ENCODE peak calls at places on chromosomes 16 and 17, in nine cellular contexts. D is upper lobe of right lung, Y is fibroblast of lung, S is psoas muscle, X is fibroblast of mammary gland, A is uterus, R is GM12865, H is IMR-90, P is adrenal gland. G is an unnamed sample.
A peak's percentile ranks its signal among the peaks of the same experiment; 100 is the strongest.

GRCh38 chr17:57499648-57500049 is 243.3 kb downstream of the MSI2 start:
- DNase-seq in D (no peak), Y (peak; percentile 63), S (no peak), X (no peak), A (no peak), R (no peak), H (no peak), P (no peak), G (no peak)

GRCh38 chr16:80142276-80142675 is 398.5 kb upstream of the DYNLRB2 start:
- DNase-seq in D (no peak), Y (no peak), S (no peak), X (no peak), A (no peak), R (no peak), H (no peak), P (no peak), G (no peak)

GRCh38 chr17:41613277-41614082 is 913 bp upstream of the KRT16 start:
- DNase-seq in D (peak; percentile 29), Y (no peak), S (no peak), X (no peak), A (no peak), R (no peak), H (no peak), P (no peak), G (no peak)

GRCh38 chr17:73434154-73434553 is 122.4 kb upstream of the CDC42EP4 start:
- DNase-seq in D (no peak), Y (no peak), S (no peak), X (no peak), A (no peak), R (no peak), H (no peak), P (no peak), G (no peak)

GRCh38 chr16:4392382-4393242 is 21.0 kb downstream of the VASN start:
- DNase-seq in D (no peak), Y (peak; percentile 85), S (no peak), X (peak; percentile 91), A (peak; percentile 87), R (no peak), H (peak; percentile 86), P (no peak), G (no peak)

GRCh38 chr17:80192268-80192667 is 22.4 kb downstream of the CARD14 start:
- DNase-seq in D (no peak), Y (no peak), S (no peak), X (no peak), A (no peak), R (no peak), H (no peak), P (peak; percentile 59), G (no peak)

GRCh38 chr16:78693496-78693895 is 594.0 kb downstream of the WWOX start:
- DNase-seq in D (no peak), Y (no peak), S (no peak), X (no peak), A (no peak), R (no peak), H (no peak), P (no peak), G (no peak)

GRCh38 chr17:27296427-27296979 is 2.6 kb downstream of the WSB1 start:
- DNase-seq in D (no peak), Y (peak; percentile 75), S (no peak), X (peak; percentile 85), A (no peak), R (peak; percentile 32), H (peak; percentile 85), P (no peak), G (no peak)

GRCh38 chr16:80200079-80200478 is 340.7 kb upstream of the DYNLRB2 start:
- DNase-seq in D (no peak), Y (no peak), S (no peak), X (no peak), A (no peak), R (no peak), H (no peak), P (no peak), G (no peak)

GRCh38 chr17:28882154-28882895 is 15.2 kb downstream of the FLOT2 start:
- DNase-seq in D (no peak), Y (no peak), S (no peak), X (no peak), A (no peak), R (no peak), H (no peak), P (no peak), G (no peak)

GRCh38 chr17:40836020-40836419 is 13.6 kb upstream of the KRT10 start:
- DNase-seq in D (no peak), Y (no peak), S (no peak), X (no peak), A (no peak), R (no peak), H (no peak), P (no peak), G (no peak)

GRCh38 chr16:79767597-79768280 is 167.2 kb upstream of the MAF start:
- DNase-seq in D (no peak), Y (peak; percentile 27), S (no peak), X (peak; percentile 23), A (peak; percentile 29), R (peak; percentile 11), H (no peak), P (peak; percentile 48), G (no peak)

GRCh38 chr17:35578929-35579448 is 618 bp upstream of the PEX12 start:
- DNase-seq in D (no peak), Y (no peak), S (no peak), X (no peak), A (no peak), R (no peak), H (no peak), P (no peak), G (no peak)

GRCh38 chr17:21370430-21370829 is 5.7 kb upstream of the KCNJ12 start:
- DNase-seq in D (no peak), Y (no peak), S (no peak), X (no peak), A (no peak), R (no peak), H (no peak), P (no peak), G (no peak)

GRCh38 chr16:55552621-55553020 is 13.9 kb upstream of the CAPNS2 start:
- DNase-seq in D (no peak), Y (peak; percentile 86), S (no peak), X (peak; percentile 76), A (no peak), R (no peak), H (peak; percentile 69), P (no peak), G (no peak)

GRCh38 chr17:40915199-40915661 is 22.2 kb downstream of the KRT23 start:
- DNase-seq in D (no peak), Y (peak; percentile 99), S (no peak), X (peak; percentile 95), A (no peak), R (peak; percentile 61), H (peak; percentile 98), P (no peak), G (peak; percentile 96)

GRCh38 chr17:70767102-70767701 is 597.9 kb downstream of the KCNJ2 start:
- DNase-seq in D (no peak), Y (peak; percentile 33), S (no peak), X (peak; percentile 44), A (no peak), R (peak; percentile 32), H (peak; percentile 59), P (no peak), G (no peak)

GRCh38 chr16:82583415-82583814 is 43.4 kb upstream of the CDH13 start:
- DNase-seq in D (no peak), Y (peak; percentile 49), S (no peak), X (peak; percentile 23), A (no peak), R (no peak), H (peak; percentile 28), P (no peak), G (no peak)

GRCh38 chr16:8962393-8963009 is 1.2 kb downstream of the USP7 start:
- DNase-seq in D (peak; percentile 69), Y (no peak), S (peak; percentile 24), X (no peak), A (no peak), R (peak; percentile 88), H (no peak), P (no peak), G (no peak)

DNA sequence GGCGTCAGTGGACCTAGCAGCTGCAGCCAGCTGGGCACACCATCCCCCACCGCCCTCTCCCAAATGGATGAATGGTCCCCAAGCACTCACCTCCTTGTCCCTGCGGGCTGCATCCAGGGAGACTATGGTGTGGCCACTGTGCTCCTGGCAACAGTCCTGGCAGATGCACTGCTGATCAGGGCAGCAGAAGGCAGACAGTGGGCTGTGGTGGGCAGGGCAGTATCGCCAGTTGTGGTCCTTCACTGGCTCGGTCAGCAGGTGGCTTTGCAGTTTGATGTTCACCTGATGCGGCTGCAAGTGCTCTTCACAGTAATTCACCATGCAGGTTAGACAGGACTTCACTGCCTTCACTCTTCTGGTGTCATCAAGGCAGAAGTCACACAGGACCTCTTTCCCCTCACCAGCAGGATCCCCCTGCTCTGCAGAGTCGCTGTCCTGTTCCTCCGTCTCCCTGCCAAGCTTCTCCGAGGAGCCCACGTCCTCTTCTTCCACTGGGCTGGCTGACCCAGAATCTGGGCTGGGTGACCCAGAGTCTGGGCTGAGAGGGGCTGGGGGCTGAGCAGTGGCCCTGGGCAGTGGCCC is 31.6 kb upstream of the FBXW10B start:
- DNase-seq in D (no peak), Y (no peak), S (no peak), X (no peak), A (no peak), R (no peak), H (no peak), P (peak; percentile 45), G (no peak)
- TF ChIP-seq CTCF in D (no peak), Y (peak; percentile 11), S (no peak), X (no peak), A (no peak), R (no peak), H (no peak), P (no peak), G (no peak)

GRCh38 chr16:57591086-57591869 is 37.2 kb upstream of the ADGRG1 start:
- DNase-seq in D (peak; percentile 83), Y (peak; percentile 89), S (peak; percentile 61), X (peak; percentile 81), A (peak; percentile 52), R (peak; percentile 76), H (peak; percentile 82), P (peak; percentile 83), G (peak; percentile 17)
- H3K4me3 ChIP-seq in D (no peak overlapping the region), Y (no peak overlapping the region), S (no peak overlapping the region), X (no peak overlapping the region), A (no peak overlapping the region), R (no peak overlapping the region), H (no peak overlapping the region), P (no peak overlapping the region), G (no peak overlapping the region)

GRCh38 chr16:86630471-86630870 is 52.1 kb downstream of the FOXL1 start:
- DNase-seq in D (peak; percentile 40), Y (peak; percentile 45), S (peak; percentile 41), X (peak; percentile 48), A (no peak), R (no peak), H (peak; percentile 31), P (peak; percentile 44), G (no peak)
- TF ChIP-seq CTCF in D (no peak), Y (no peak), S (no peak), X (no peak), A (no peak), R (no peak), H (no peak), P (no peak), G (no peak)

DNA sequence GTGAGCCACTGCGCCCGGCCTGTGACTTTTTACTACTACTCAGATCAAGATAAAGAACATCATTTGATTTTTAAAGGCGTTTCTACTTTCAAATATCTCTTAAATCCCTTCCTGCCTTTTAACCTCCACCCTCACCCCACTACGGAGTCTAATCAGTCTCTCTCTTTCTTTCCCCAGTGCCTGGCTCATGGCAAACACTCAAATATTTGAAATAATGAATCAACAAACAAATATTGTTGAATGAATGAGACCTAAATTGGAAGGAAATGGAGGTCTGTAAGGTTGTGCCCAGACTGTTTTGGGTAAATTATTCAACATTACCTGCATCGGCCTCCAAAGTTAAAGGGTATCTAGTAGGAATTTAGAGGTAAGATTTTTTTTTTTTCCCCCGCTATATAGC is 14.7 kb downstream of the COPZ2 start:
- DNase-seq in D (no peak), Y (no peak), S (no peak), X (no peak), A (no peak), R (no peak), H (no peak), P (no peak), G (no peak)
- H3K4me3 ChIP-seq in D (peak overlapping the region; percentile 54), Y (no peak overlapping the region), S (peak overlapping the region; percentile 67), X (no peak overlapping the region), A (no peak overlapping the region), R (no peak overlapping the region), H (no peak overlapping the region), P (no peak overlapping the region), G (no peak overlapping the region)